ENCODE peak calls at places on chromosomes 3 and 15, in five cellular contexts. D is transverse colon, R is stomach, K is upper lobe of left lung, G is body of pancreas. B is an unnamed sample. For H3K4me1 and H3K9me3, the result is how much of the 10 kb centered on the place peaks cover.

GRCh38 chr3:16013563-16013962 is 160.9 kb upstream of the GALNT15 start:
- DNase-seq in D (no peak), G (no peak), K (no peak), R (no peak), B (no peak)

GRCh38 chr3:197792019-197792647 is 1.1 kb downstream of the LRCH3 start:
- DNase-seq in K (no peak), G (no peak), D (no peak), R (no peak), B (no peak)

GRCh38 chr3:79040701-79041100 is 727.1 kb downstream of the ROBO1 start:
- DNase-seq in D (no peak), G (no peak), R (no peak), K (no peak), B (no peak)

GRCh38 chr3:112000971-112001370 is 2.2 kb downstream of the TAGLN3 start:
- DNase-seq in G (no peak), K (no peak), D (no peak), R (no peak), B (no peak)

GRCh38 chr15:78840661-78841060 is 29.4 kb upstream of the ADAMTS7 start:
- DNase-seq in R (no peak), D (no peak), G (no peak), K (no peak), B (no peak)

GRCh38 chr3:62318752-62319569 is 54.4 kb downstream of the FEZF2 start:
- DNase-seq in K (peak), D (peak), R (peak), G (peak), B (peak)

GRCh38 chr3:14324224-14324944 is 78.0 kb upstream of the SLC6A6 start:
- DNase-seq in K (no peak), R (no peak), D (no peak), G (no peak), B (no peak)

GRCh38 chr3:177528306-177529070 is 331.2 kb upstream of the TBL1XR1 start:
- DNase-seq in K (no peak), R (no peak), G (no peak), D (no peak), B (no peak)

GRCh38 chr3:72336821-72337479 is 511.3 kb downstream of the SHQ1 start:
- DNase-seq in D (peak), K (peak), G (peak), R (peak), B (peak)

GRCh38 chr3:11560746-11561145 is 83.0 kb downstream of the VGLL4 start:
- DNase-seq in K (no peak), D (no peak), R (no peak), G (peak), B (no peak)

GRCh38 chr15:89645680-89646079 is 9.6 kb downstream of the KIF7 start:
- DNase-seq in R (no peak), G (no peak), D (no peak), K (no peak), B (no peak)

GRCh38 chr3:30886888-30887287 is 7.6 kb downstream of the GADL1 start:
- DNase-seq in R (no peak), K (no peak), D (no peak), G (no peak), B (no peak)

GRCh38 chr3:168040624-168041208 is 55.0 kb downstream of the GOLIM4 start:
- DNase-seq in G (no peak), K (no peak), D (no peak), R (no peak), B (no peak)

GRCh38 chr15:69526086-69526485 is 73.5 kb downstream of the RPLP1 start:
- DNase-seq in D (no peak), K (peak), G (no peak), R (no peak), B (no peak)

GRCh38 chr3:2714856-2715255 is 395.3 kb downstream of the IL5RA start:
- DNase-seq in D (no peak), R (no peak), G (no peak), K (no peak), B (no peak)

GRCh38 chr3:125052671-125053303 is 3.0 kb downstream of the HEG1 start:
- DNase-seq in D (no peak), G (no peak), K (no peak), R (no peak), B (no peak)

GRCh38 chr3:146326875-146327543 is 76.1 kb upstream of the PLSCR4 start:
- DNase-seq in R (peak), D (peak), G (peak), K (no peak), B (no peak)

DNA sequence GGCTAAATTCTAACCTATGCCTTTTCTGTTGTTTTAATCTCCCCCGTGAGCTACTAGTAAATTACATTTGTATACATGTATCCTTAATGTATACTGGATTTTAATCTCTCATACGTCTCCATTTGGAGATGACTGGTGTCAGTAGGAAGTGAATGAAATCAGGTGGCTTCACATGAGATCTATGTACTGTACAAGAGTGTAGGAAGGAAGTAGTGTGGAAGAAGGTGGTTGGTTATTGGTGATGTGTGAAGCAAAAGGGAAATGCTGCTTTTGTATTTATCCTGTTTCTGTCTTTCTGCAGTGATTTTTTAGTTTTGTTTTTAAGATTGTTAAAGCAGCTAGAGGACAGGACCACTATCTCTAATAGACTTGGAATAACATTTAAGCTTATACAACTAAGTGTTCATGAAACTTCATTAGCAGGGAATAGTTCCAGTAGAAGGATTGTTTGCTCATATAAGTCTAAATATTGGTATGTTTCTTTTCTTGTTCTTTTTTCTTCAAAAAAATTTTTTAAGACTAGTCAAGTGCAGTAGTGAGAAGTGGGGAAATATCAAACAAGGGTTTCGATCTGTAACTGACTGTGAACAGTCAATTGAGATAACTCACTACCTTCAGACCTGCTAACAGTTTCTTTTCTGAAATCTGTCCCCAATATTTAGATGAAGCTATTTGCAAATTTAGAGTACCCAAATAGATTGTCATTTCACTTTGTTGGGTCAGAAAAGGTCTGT is 15.3 kb downstream of the SNX1 start:
- DNase-seq in G (no peak), R (no peak), K (no peak), D (no peak), B (no peak)
- H3K4me1 ChIP-seq in G (under half), R (under half), K (under half), D (under half), B (under half)

GRCh38 chr3:126990024-126990700 is 7.2 kb downstream of the PLXNA1 start:
- DNase-seq in D (no peak), G (no peak), R (no peak), K (peak), B (no peak)
- TF ChIP-seq POLR2A in D (no peak), G (no peak), R (no peak), K (no peak), B (no peak)

DNA sequence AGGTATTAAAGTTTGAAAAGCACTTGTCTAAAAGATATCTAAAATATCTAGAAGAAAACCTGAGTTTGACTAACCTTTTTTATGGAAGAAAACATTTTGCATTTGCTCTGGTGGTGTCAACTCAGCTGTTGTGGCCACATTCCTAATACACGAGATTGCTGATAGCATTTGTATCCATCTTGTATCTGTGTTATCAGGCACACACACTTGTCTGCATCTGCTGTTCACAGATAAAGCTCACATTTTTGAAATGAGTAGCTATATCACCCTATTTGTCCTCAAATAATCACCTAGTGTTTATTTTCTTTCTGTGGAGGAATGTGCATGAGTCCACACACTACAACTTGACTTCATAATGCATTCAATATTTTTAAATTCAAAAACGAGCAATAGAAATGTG is 632.3 kb upstream of the NR2F2 start:
- DNase-seq in G (no peak), K (no peak), D (no peak), R (no peak), B (no peak)
- H3K9me3 ChIP-seq in G (under half), K (half or more), D (under half), R (under half), B (under half)

GRCh38 chr3:18424862-18425640 is at the start of gene SATB1:
- DNase-seq in K (peak), G (peak), D (peak), R (peak), B (peak)

GRCh38 chr3:18424213-18424861 is 802 bp downstream of the SATB1 start:
- DNase-seq in G (no peak), R (no peak), D (peak), K (no peak), B (no peak)

GRCh38 chr3:18428036-18428435 is 2.9 kb upstream of the SATB1 start:
- DNase-seq in D (no peak), K (no peak), G (no peak), R (no peak), B (no peak)

GRCh38 chr3:18426597-18426996 is 1.5 kb upstream of the SATB1 start:
- DNase-seq in R (no peak), G (no peak), K (no peak), D (no peak), B (no peak)

GRCh38 chr3:18425641-18426403 is 683 bp upstream of the SATB1 start:
- DNase-seq in G (peak), R (peak), D (peak), K (peak), B (peak)
- H3K4me1 ChIP-seq in G (under half), R (under half), D (under half), K (under half), B (under half)

DNA sequence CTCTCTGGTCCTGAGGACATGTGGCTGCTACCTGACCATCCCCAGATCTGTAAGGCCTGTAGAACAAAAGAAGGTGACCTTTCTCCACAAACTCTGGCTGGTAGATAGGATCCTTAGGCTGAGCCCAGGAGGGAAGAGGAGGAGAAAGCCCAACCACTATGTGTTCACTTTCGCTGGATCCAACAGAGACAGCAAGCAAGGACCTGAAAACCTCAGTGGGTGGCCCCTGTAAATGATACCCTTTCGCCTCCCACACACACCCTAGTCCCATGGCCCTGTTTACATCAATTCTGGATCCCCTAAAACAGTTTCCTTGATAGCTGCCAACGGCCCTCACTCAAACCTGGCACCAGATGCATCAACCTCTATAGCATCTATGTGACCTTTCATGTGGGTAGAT is 22.4 kb downstream of the CCDC12 start:
- DNase-seq in G (no peak), R (no peak), K (no peak), D (no peak), B (no peak)
- TF ChIP-seq POLR2A in G (no peak), R (no peak), K (no peak), D (no peak), B (no peak)

B was measured in right lobe of liver.